ENCODE peak calls at places on chromosomes 4 and X, in six cellular contexts. W, O, X, U, J and C are unnamed samples.

GRCh38 chr4:180350866-180351350 is 1892.3 kb upstream of the TENM3 start:
- DNase-seq in U (no peak), X (no peak), J (no peak), O (no peak), W (no peak), C (no peak)

GRCh38 chrX:19904778-19905367 is 17.5 kb upstream of the SH3KBP1 start:
- DNase-seq in X (no peak), W (no peak), O (no peak), J (no peak), U (peak; percentile 71), C (peak; percentile 57)

GRCh38 chr4:8265171-8265929 is 4.2 kb upstream of the HTRA3 start:
- DNase-seq in U (no peak), J (no peak), X (no peak), O (no peak), W (no peak), C (no peak)

GRCh38 chr4:10003666-10004065 is 17.6 kb downstream of the SLC2A9 start:
- DNase-seq in U (no peak), X (no peak), J (no peak), W (no peak), O (no peak), C (no peak)

GRCh38 chr4:102684605-102685052 is 76.1 kb downstream of the MANBA start:
- DNase-seq in O (no peak), J (no peak), U (peak; percentile 71), X (no peak), W (no peak), C (peak; percentile 79)

GRCh38 chr4:122621010-122621616 is at the start of gene IL21:
- DNase-seq in U (no peak), O (no peak), J (no peak), X (no peak), W (no peak), C (no peak)

GRCh38 chr4:86359944-86360478 is at the start of gene MAPK10:
- DNase-seq in X (peak; percentile 58), W (peak; percentile 96), J (peak; percentile 77), O (peak; percentile 66), U (peak; percentile 96), C (peak; percentile 85)

GRCh38 chr4:154024097-154024496 is 235.2 kb upstream of the SFRP2 start:
- DNase-seq in W (no peak), J (no peak), X (no peak), U (peak; percentile 13), O (no peak), C (no peak)

GRCh38 chr4:4417886-4418285 is 31.0 kb downstream of the NSG1 start:
- DNase-seq in X (no peak), O (no peak), U (no peak), W (no peak), J (no peak), C (no peak)

GRCh38 chr4:100016191-100016590 is 66.1 kb upstream of the H2AZ1 start:
- DNase-seq in X (no peak), J (no peak), U (peak; percentile 48), O (no peak), W (no peak), C (no peak)

GRCh38 chrX:116749943-116750342 is 287.2 kb upstream of the CT83 start:
- DNase-seq in U (no peak), X (no peak), O (no peak), W (no peak), J (no peak), C (no peak)

GRCh38 chr4:4864940-4865704 is 5.7 kb downstream of the MSX1 start:
- DNase-seq in W (no peak), J (no peak), O (peak; percentile 42), X (no peak), U (no peak), C (no peak)

GRCh38 chr4:1583051-1583785 is 100.9 kb downstream of the FAM53A start:
- DNase-seq in X (no peak), U (no peak), W (no peak), J (no peak), O (peak; percentile 32), C (no peak)

DNA sequence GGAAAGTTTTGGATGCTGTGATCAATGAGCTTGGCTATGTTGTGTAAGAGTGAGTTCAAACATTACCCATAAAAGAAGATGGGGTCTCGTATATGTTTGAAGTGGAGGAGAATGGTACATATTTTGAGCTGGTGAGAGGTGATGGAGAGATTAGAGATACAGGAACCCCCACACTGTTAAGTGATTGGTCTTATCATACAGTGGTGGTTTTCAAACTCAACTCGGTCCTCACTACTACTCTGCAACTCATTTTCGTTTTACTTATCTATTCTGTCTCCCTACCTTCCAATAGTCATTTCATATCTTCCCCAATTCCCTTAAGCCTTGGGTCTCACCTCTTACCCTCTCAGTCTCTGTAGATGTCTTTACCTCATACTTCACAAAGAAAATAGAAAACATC is 16.4 kb upstream of the TNIP3 start:
- DNase-seq in U (no peak), J (no peak), X (no peak), W (no peak), O (no peak), C (no peak)
- H3K4me3 ChIP-seq in U (no peak overlapping the region), J (no peak overlapping the region), X (no peak overlapping the region), W (no peak overlapping the region), O (no peak overlapping the region), C (no peak overlapping the region)

GRCh38 chr4:109432676-109433075 is 939 bp upstream of the SEC24B start:
- DNase-seq in O (no peak), U (peak; percentile 80), X (no peak), J (no peak), W (no peak), C (peak; percentile 74)
- H3K4me3 ChIP-seq in O (peak overlapping the region; percentile 91), U (peak overlapping the region; percentile 87), X (no peak overlapping the region), J (peak overlapping the region; percentile 80), W (peak overlapping the region; percentile 84), C (peak overlapping the region; percentile 85)

GRCh38 chrX:5708209-5708608 is 520.5 kb downstream of the NLGN4X start:
- DNase-seq in U (no peak), W (no peak), O (no peak), J (no peak), X (no peak), C (no peak)
- H3K4me3 ChIP-seq in U (no peak overlapping the region), W (no peak overlapping the region), O (no peak overlapping the region), J (no peak overlapping the region), X (no peak overlapping the region), C (no peak overlapping the region)

GRCh38 chr4:123843137-123843536 is 446.5 kb downstream of the SPRY1 start:
- DNase-seq in X (no peak), O (no peak), W (no peak), U (no peak), J (no peak), C (peak; percentile 59)
- H3K4me3 ChIP-seq in X (no peak overlapping the region), O (no peak overlapping the region), W (no peak overlapping the region), U (no peak overlapping the region), J (no peak overlapping the region), C (no peak overlapping the region)